ENCODE peak calls at places on chromosome 14, in seven cellular contexts. C, T, R, B, O, F and H are unnamed samples.

GRCh38 chr14:84112589-84112988 is 1417.4 kb upstream of the FLRT2 start:
- DNase-seq in C (peak; percentile 49), T (no peak), R (no peak), B (no peak), O (no peak), F (no peak), H (no peak)

GRCh38 chr14:97298331-97298730 is 501.1 kb downstream of the VRK1 start:
- DNase-seq in C (no peak), T (no peak), R (no peak), B (no peak), O (no peak), F (no peak), H (no peak)

GRCh38 chr14:103391048-103391447 is 5.8 kb downstream of the MARK3 start:
- DNase-seq in C (peak; percentile 80), T (no peak), R (peak; percentile 45), B (no peak), O (no peak), F (no peak), H (peak; percentile 40)

GRCh38 chr14:102920998-102921304 is 1.5 kb upstream of the AMN start:
- DNase-seq in C (no peak), T (no peak), R (no peak), B (no peak), O (no peak), F (no peak), H (no peak)

GRCh38 chr14:103558071-103558882 is 4.2 kb downstream of the BAG5 start:
- DNase-seq in C (no peak), T (peak; percentile 10), R (no peak), B (peak; percentile 16), O (no peak), F (no peak), H (no peak)

GRCh38 chr14:61512508-61512907 is 182.8 kb upstream of the HIF1A start:
- DNase-seq in C (no peak), T (no peak), R (no peak), B (no peak), O (no peak), F (no peak), H (no peak)

GRCh38 chr14:67270354-67270753 is 29.1 kb downstream of the PALS1 start:
- DNase-seq in C (no peak), T (no peak), R (no peak), B (no peak), O (no peak), F (no peak), H (no peak)

GRCh38 chr14:59363545-59364226 is 101.5 kb downstream of the GPR135 start:
- DNase-seq in C (peak; percentile 74), T (no peak), R (no peak), B (no peak), O (peak; percentile 73), F (no peak), H (no peak)

GRCh38 chr14:57833304-57833703 is 32.6 kb downstream of the SLC35F4 start:
- DNase-seq in C (no peak), T (no peak), R (no peak), B (no peak), O (peak; percentile 94), F (no peak), H (no peak)

GRCh38 chr14:93033983-93034670 is 81.6 kb downstream of the ITPK1 start:
- DNase-seq in C (no peak), T (no peak), R (peak; percentile 50), B (no peak), O (no peak), F (no peak), H (peak; percentile 19)

GRCh38 chr14:97626088-97626487 is 828.9 kb downstream of the VRK1 start:
- DNase-seq in C (no peak), T (no peak), R (no peak), B (no peak), O (no peak), F (no peak), H (no peak)

GRCh38 chr14:95250936-95251335 is 68.8 kb downstream of the CLMN start:
- DNase-seq in C (peak; percentile 30), T (no peak), R (no peak), B (no peak), O (no peak), F (no peak), H (no peak)

GRCh38 chr14:33848706-33849454 is 102.0 kb downstream of the EGLN3 start:
- DNase-seq in C (peak; percentile 48), T (peak; percentile 46), R (peak; percentile 53), B (peak; percentile 78), O (no peak), F (no peak), H (no peak)

GRCh38 chr14:62655161-62655560 is 390.1 kb downstream of the KCNH5 start:
- DNase-seq in C (no peak), T (no peak), R (no peak), B (no peak), O (no peak), F (no peak), H (no peak)

GRCh38 chr14:101843665-101844064 is 82.2 kb downstream of the PPP2R5C start:
- DNase-seq in C (no peak), T (no peak), R (peak; percentile 63), B (no peak), O (no peak), F (no peak), H (peak; percentile 41)

GRCh38 chr14:71586131-71586893 is 345.9 kb upstream of the RGS6 start:
- DNase-seq in C (no peak), T (no peak), R (no peak), B (no peak), O (no peak), F (no peak), H (no peak)

GRCh38 chr14:99255621-99256482 is 16.1 kb downstream of the BCL11B start:
- DNase-seq in C (no peak), T (no peak), R (no peak), B (no peak), O (no peak), F (no peak), H (no peak)

GRCh38 chr14:65976771-65977170 is 509.4 kb upstream of the CCDC196 start:
- DNase-seq in C (no peak), T (no peak), R (no peak), B (no peak), O (no peak), F (no peak), H (no peak)

GRCh38 chr14:92499216-92499615 is 14.4 kb upstream of the RIN3 start:
- DNase-seq in C (no peak), T (no peak), R (no peak), B (peak; percentile 11), O (no peak), F (no peak), H (no peak)

GRCh38 chr14:101705733-101706508 is 55.6 kb upstream of the PPP2R5C start:
- DNase-seq in C (no peak), T (peak; percentile 73), R (no peak), B (peak; percentile 57), O (no peak), F (peak; percentile 88), H (peak; percentile 67)

GRCh38 chr14:66109426-66109825 is 376.7 kb upstream of the CCDC196 start:
- DNase-seq in C (no peak), T (no peak), R (no peak), B (no peak), O (no peak), F (no peak), H (no peak)

GRCh38 chr14:56895154-56895553 is 84.9 kb upstream of the OTX2 start:
- DNase-seq in C (no peak), T (no peak), R (no peak), B (no peak), O (no peak), F (no peak), H (no peak)

GRCh38 chr14:64147126-64147790 is 146.9 kb downstream of the ESR2 start:
- DNase-seq in C (peak; percentile 89), T (no peak), R (no peak), B (no peak), O (no peak), F (no peak), H (no peak)

GRCh38 chr14:22549304-22549962 is 39.6 kb downstream of the DAD1 start:
- DNase-seq in C (no peak), T (no peak), R (no peak), B (no peak), O (no peak), F (no peak), H (no peak)
- H3K27ac ChIP-seq in C (peak overlapping the region; percentile 81), T (peak overlapping the region; percentile 47), R (no peak overlapping the region), B (peak overlapping the region; percentile 53), O (no peak overlapping the region), F (peak overlapping the region; percentile 24), H (peak overlapping the region; percentile 99)

GRCh38 chr14:32821989-32822653 is 116.6 kb upstream of the NPAS3 start:
- DNase-seq in C (no peak), T (no peak), R (no peak), B (no peak), O (no peak), F (no peak), H (no peak)

GRCh38 chr14:32824195-32824594 is 114.5 kb upstream of the NPAS3 start:
- DNase-seq in C (no peak), T (no peak), R (no peak), B (no peak), O (peak; percentile 18), F (no peak), H (no peak)

GRCh38 chr14:32820686-32821085 is 118.0 kb upstream of the NPAS3 start:
- DNase-seq in C (no peak), T (peak; percentile 33), R (no peak), B (no peak), O (no peak), F (no peak), H (no peak)

GRCh38 chr14:32825058-32825457 is 113.6 kb upstream of the NPAS3 start:
- DNase-seq in C (no peak), T (no peak), R (no peak), B (no peak), O (no peak), F (no peak), H (no peak)

DNA sequence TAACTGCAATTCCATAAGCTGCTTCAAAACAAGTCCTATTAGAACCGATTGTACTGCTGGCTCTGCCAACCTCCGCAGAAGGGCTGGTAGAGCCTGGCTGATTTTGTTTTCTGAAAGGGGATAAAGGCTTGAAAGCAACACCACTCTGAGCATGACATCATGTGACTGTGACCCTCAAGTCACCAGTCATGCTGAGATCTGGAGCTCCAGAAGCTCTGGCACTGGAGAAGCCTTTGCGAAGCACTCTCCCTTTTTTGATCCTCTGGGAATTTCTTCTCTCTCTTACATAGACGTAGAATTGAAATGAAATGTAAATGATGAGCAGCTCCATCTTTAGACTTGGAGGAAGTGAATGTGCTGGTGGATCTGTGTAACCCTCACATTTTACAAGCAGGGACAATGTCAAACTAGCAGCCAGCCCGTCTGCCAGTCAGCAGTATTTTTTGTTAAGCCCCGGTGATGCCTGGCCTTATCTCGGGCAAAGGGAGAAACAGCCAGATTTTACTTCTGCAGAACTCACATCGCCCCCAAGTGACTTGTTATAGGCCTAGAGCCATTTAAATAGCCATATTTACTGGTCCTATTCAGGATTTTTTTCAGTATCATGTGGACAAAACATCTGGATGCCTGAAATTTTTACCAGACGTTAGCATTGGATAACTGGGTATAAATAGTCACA is 112.1 kb upstream of the NPAS3 start:
- DNase-seq in C (no peak), T (no peak), R (no peak), B (no peak), O (no peak), F (no peak), H (no peak)
- TF ChIP-seq CTCF in C (no peak), T (peak; percentile 35), R (no peak), B (no peak), O (peak; percentile 17), F (no peak), H (no peak)

GRCh38 chr14:68950111-68950510 is 29.0 kb downstream of the ACTN1 start:
- DNase-seq in C (no peak), T (no peak), R (no peak), B (no peak), O (no peak), F (no peak), H (no peak)
- H3K27me3 ChIP-seq in C (no peaks in the 10 kb centered on the region), T (no peaks in the 10 kb centered on the region), R (no peaks in the 10 kb centered on the region), B (no peaks in the 10 kb centered on the region), O (no peaks in the 10 kb centered on the region), F (no peaks in the 10 kb centered on the region), H (no peaks in the 10 kb centered on the region)

GRCh38 chr14:50040401-50040775 is 76.0 kb downstream of the VCPKMT start:
- DNase-seq in C (peak; percentile 78), T (no peak), R (peak; percentile 66), B (no peak), O (peak; percentile 57), F (no peak), H (peak; percentile 38)
- H3K27ac ChIP-seq in C (peak overlapping the region; percentile 77), T (peak overlapping the region; percentile 59), R (peak overlapping the region; percentile 69), B (peak overlapping the region; percentile 7), O (peak overlapping the region; percentile 96), F (peak overlapping the region; percentile 58), H (peak overlapping the region; percentile 58)